ENCODE peak calls at places on chromosomes 16 and 17, in nine cellular contexts. One of them, this sample, is unnamed.

GRCh38 chr17:40168262-40168832 is 8.9 kb upstream of the RAPGEFL1 start:
- DNase-seq in HS-27A: peak
- DNase-seq in GM12865: peak
- DNase-seq in dorsolateral prefrontal cortex: peak
- DNase-seq in SJCRH30: peak
- DNase-seq in activated CD4-positive, alpha-beta T cell treated with anti-CD3 and anti-CD28 coated beads, Interleukin-2, amount 10 ng/mL, durations not matched to agents 7 days and 5 days: peak
- DNase-seq in effector memory CD8-positive, alpha-beta T cell: peak
- DNase-seq in ACHN: peak
- DNase-seq in NCI-H345: peak
- DNase-seq in this sample: peak

GRCh38 chr16:88803264-88803987 is at the start of gene CDT1:
- DNase-seq in effector memory CD8-positive, alpha-beta T cell: peak
- DNase-seq in dorsolateral prefrontal cortex: peak
- DNase-seq in NCI-H345: peak
- DNase-seq in GM12865: peak
- DNase-seq in HS-27A: no peak
- DNase-seq in SJCRH30: peak
- DNase-seq in ACHN: peak
- DNase-seq in activated CD4-positive, alpha-beta T cell treated with anti-CD3 and anti-CD28 coated beads, Interleukin-2, amount 10 ng/mL, durations not matched to agents 7 days and 5 days: peak
- DNase-seq in this sample: peak

GRCh38 chr17:79563237-79564013 is 47.4 kb downstream of the RBFOX3 start:
- DNase-seq in GM12865: no peak
- DNase-seq in dorsolateral prefrontal cortex: no peak
- DNase-seq in NCI-H345: no peak
- DNase-seq in effector memory CD8-positive, alpha-beta T cell: no peak
- DNase-seq in SJCRH30: no peak
- DNase-seq in activated CD4-positive, alpha-beta T cell treated with anti-CD3 and anti-CD28 coated beads, Interleukin-2, amount 10 ng/mL, durations not matched to agents 7 days and 5 days: no peak
- DNase-seq in HS-27A: no peak
- DNase-seq in ACHN: no peak
- DNase-seq in this sample: no peak

GRCh38 chr17:8623591-8623990 is 6.9 kb downstream of the MYH10 start:
- DNase-seq in HS-27A: no peak
- DNase-seq in GM12865: no peak
- DNase-seq in dorsolateral prefrontal cortex: no peak
- DNase-seq in activated CD4-positive, alpha-beta T cell treated with anti-CD3 and anti-CD28 coated beads, Interleukin-2, amount 10 ng/mL, durations not matched to agents 7 days and 5 days: no peak
- DNase-seq in SJCRH30: peak
- DNase-seq in effector memory CD8-positive, alpha-beta T cell: no peak
- DNase-seq in NCI-H345: no peak
- DNase-seq in ACHN: no peak
- DNase-seq in this sample: no peak

GRCh38 chr17:37177234-37177633 is 198.6 kb upstream of the C17orf78 start:
- DNase-seq in GM12865: no peak
- DNase-seq in activated CD4-positive, alpha-beta T cell treated with anti-CD3 and anti-CD28 coated beads, Interleukin-2, amount 10 ng/mL, durations not matched to agents 7 days and 5 days: no peak
- DNase-seq in dorsolateral prefrontal cortex: no peak
- DNase-seq in SJCRH30: no peak
- DNase-seq in HS-27A: no peak
- DNase-seq in NCI-H345: peak
- DNase-seq in effector memory CD8-positive, alpha-beta T cell: no peak
- DNase-seq in ACHN: no peak
- DNase-seq in this sample: no peak

GRCh38 chr16:56812884-56813283 is 52.1 kb upstream of the SLC12A3 start:
- DNase-seq in activated CD4-positive, alpha-beta T cell treated with anti-CD3 and anti-CD28 coated beads, Interleukin-2, amount 10 ng/mL, durations not matched to agents 7 days and 5 days: no peak
- DNase-seq in SJCRH30: no peak
- DNase-seq in effector memory CD8-positive, alpha-beta T cell: no peak
- DNase-seq in ACHN: peak
- DNase-seq in dorsolateral prefrontal cortex: no peak
- DNase-seq in HS-27A: no peak
- DNase-seq in GM12865: no peak
- DNase-seq in NCI-H345: no peak
- DNase-seq in this sample: no peak

GRCh38 chr17:6164996-6165395 is 94.8 kb downstream of the WSCD1 start:
- DNase-seq in NCI-H345: no peak
- DNase-seq in GM12865: no peak
- DNase-seq in dorsolateral prefrontal cortex: no peak
- DNase-seq in activated CD4-positive, alpha-beta T cell treated with anti-CD3 and anti-CD28 coated beads, Interleukin-2, amount 10 ng/mL, durations not matched to agents 7 days and 5 days: no peak
- DNase-seq in effector memory CD8-positive, alpha-beta T cell: no peak
- DNase-seq in SJCRH30: no peak
- DNase-seq in ACHN: no peak
- DNase-seq in HS-27A: no peak
- DNase-seq in this sample: no peak

GRCh38 chr16:12613131-12613991 is 190.3 kb downstream of the CPPED1 start:
- DNase-seq in GM12865: peak
- DNase-seq in activated CD4-positive, alpha-beta T cell treated with anti-CD3 and anti-CD28 coated beads, Interleukin-2, amount 10 ng/mL, durations not matched to agents 7 days and 5 days: peak
- DNase-seq in SJCRH30: peak
- DNase-seq in effector memory CD8-positive, alpha-beta T cell: no peak
- DNase-seq in HS-27A: no peak
- DNase-seq in dorsolateral prefrontal cortex: no peak
- DNase-seq in NCI-H345: no peak
- DNase-seq in ACHN: peak
- DNase-seq in this sample: no peak

GRCh38 chr17:80990921-80991644 is 558 bp upstream of the CHMP6 start:
- DNase-seq in ACHN: no peak
- DNase-seq in HS-27A: no peak
- DNase-seq in GM12865: no peak
- DNase-seq in activated CD4-positive, alpha-beta T cell treated with anti-CD3 and anti-CD28 coated beads, Interleukin-2, amount 10 ng/mL, durations not matched to agents 7 days and 5 days: no peak
- DNase-seq in NCI-H345: no peak
- DNase-seq in effector memory CD8-positive, alpha-beta T cell: no peak
- DNase-seq in dorsolateral prefrontal cortex: no peak
- DNase-seq in SJCRH30: no peak
- DNase-seq in this sample: no peak

GRCh38 chr16:72787519-72788268 is 260.2 kb downstream of the ZFHX3 start:
- DNase-seq in SJCRH30: no peak
- DNase-seq in activated CD4-positive, alpha-beta T cell treated with anti-CD3 and anti-CD28 coated beads, Interleukin-2, amount 10 ng/mL, durations not matched to agents 7 days and 5 days: peak
- DNase-seq in HS-27A: peak
- DNase-seq in NCI-H345: no peak
- DNase-seq in GM12865: peak
- DNase-seq in effector memory CD8-positive, alpha-beta T cell: peak
- DNase-seq in dorsolateral prefrontal cortex: peak
- DNase-seq in ACHN: peak
- DNase-seq in this sample: peak

GRCh38 chr16:87844374-87844733 is 25.0 kb downstream of the SLC7A5 start:
- DNase-seq in ACHN: no peak
- DNase-seq in HS-27A: no peak
- DNase-seq in SJCRH30: no peak
- DNase-seq in activated CD4-positive, alpha-beta T cell treated with anti-CD3 and anti-CD28 coated beads, Interleukin-2, amount 10 ng/mL, durations not matched to agents 7 days and 5 days: no peak
- DNase-seq in dorsolateral prefrontal cortex: no peak
- DNase-seq in GM12865: no peak
- DNase-seq in effector memory CD8-positive, alpha-beta T cell: no peak
- DNase-seq in NCI-H345: no peak
- DNase-seq in this sample: no peak

GRCh38 chr16:88298882-88299745 is 83.6 kb upstream of the ZNF469 start:
- DNase-seq in ACHN: no peak
- DNase-seq in HS-27A: no peak
- DNase-seq in activated CD4-positive, alpha-beta T cell treated with anti-CD3 and anti-CD28 coated beads, Interleukin-2, amount 10 ng/mL, durations not matched to agents 7 days and 5 days: no peak
- DNase-seq in GM12865: no peak
- DNase-seq in SJCRH30: no peak
- DNase-seq in dorsolateral prefrontal cortex: no peak
- DNase-seq in NCI-H345: no peak
- DNase-seq in effector memory CD8-positive, alpha-beta T cell: no peak
- DNase-seq in this sample: peak

GRCh38 chr17:14311979-14312378 is 11.1 kb downstream of the HS3ST3B1 start:
- DNase-seq in activated CD4-positive, alpha-beta T cell treated with anti-CD3 and anti-CD28 coated beads, Interleukin-2, amount 10 ng/mL, durations not matched to agents 7 days and 5 days: no peak
- DNase-seq in HS-27A: no peak
- DNase-seq in effector memory CD8-positive, alpha-beta T cell: no peak
- DNase-seq in ACHN: no peak
- DNase-seq in GM12865: no peak
- DNase-seq in dorsolateral prefrontal cortex: no peak
- DNase-seq in NCI-H345: no peak
- DNase-seq in SJCRH30: no peak
- DNase-seq in this sample: peak

GRCh38 chr17:76075364-76076099 is 951 bp downstream of the GALR2 start:
- DNase-seq in SJCRH30: no peak
- DNase-seq in activated CD4-positive, alpha-beta T cell treated with anti-CD3 and anti-CD28 coated beads, Interleukin-2, amount 10 ng/mL, durations not matched to agents 7 days and 5 days: no peak
- DNase-seq in GM12865: no peak
- DNase-seq in ACHN: peak
- DNase-seq in effector memory CD8-positive, alpha-beta T cell: no peak
- DNase-seq in dorsolateral prefrontal cortex: no peak
- DNase-seq in HS-27A: no peak
- DNase-seq in NCI-H345: peak
- DNase-seq in this sample: peak

GRCh38 chr17:44552361-44552760 is 4.9 kb upstream of the FZD2 start:
- DNase-seq in SJCRH30: no peak
- DNase-seq in GM12865: no peak
- DNase-seq in NCI-H345: no peak
- DNase-seq in effector memory CD8-positive, alpha-beta T cell: no peak
- DNase-seq in dorsolateral prefrontal cortex: no peak
- DNase-seq in HS-27A: no peak
- DNase-seq in activated CD4-positive, alpha-beta T cell treated with anti-CD3 and anti-CD28 coated beads, Interleukin-2, amount 10 ng/mL, durations not matched to agents 7 days and 5 days: no peak
- DNase-seq in ACHN: no peak
- DNase-seq in this sample: no peak

GRCh38 chr17:18038149-18038850 is 668 bp downstream of the ATPAF2 start:
- DNase-seq in GM12865: peak
- DNase-seq in effector memory CD8-positive, alpha-beta T cell: no peak
- DNase-seq in SJCRH30: no peak
- DNase-seq in NCI-H345: no peak
- DNase-seq in dorsolateral prefrontal cortex: no peak
- DNase-seq in HS-27A: no peak
- DNase-seq in activated CD4-positive, alpha-beta T cell treated with anti-CD3 and anti-CD28 coated beads, Interleukin-2, amount 10 ng/mL, durations not matched to agents 7 days and 5 days: no peak
- DNase-seq in ACHN: peak
- DNase-seq in this sample: peak

GRCh38 chr17:68763551-68763950 is 162.4 kb upstream of the FAM20A start:
- DNase-seq in SJCRH30: no peak
- DNase-seq in activated CD4-positive, alpha-beta T cell treated with anti-CD3 and anti-CD28 coated beads, Interleukin-2, amount 10 ng/mL, durations not matched to agents 7 days and 5 days: no peak
- DNase-seq in dorsolateral prefrontal cortex: no peak
- DNase-seq in effector memory CD8-positive, alpha-beta T cell: no peak
- DNase-seq in GM12865: no peak
- DNase-seq in NCI-H345: no peak
- DNase-seq in HS-27A: no peak
- DNase-seq in ACHN: peak
- DNase-seq in this sample: no peak

GRCh38 chr17:44464037-44464436 is 39.2 kb downstream of the GPATCH8 start:
- DNase-seq in effector memory CD8-positive, alpha-beta T cell: no peak
- DNase-seq in ACHN: no peak
- DNase-seq in GM12865: no peak
- DNase-seq in SJCRH30: no peak
- DNase-seq in activated CD4-positive, alpha-beta T cell treated with anti-CD3 and anti-CD28 coated beads, Interleukin-2, amount 10 ng/mL, durations not matched to agents 7 days and 5 days: no peak
- DNase-seq in HS-27A: no peak
- DNase-seq in NCI-H345: no peak
- DNase-seq in dorsolateral prefrontal cortex: no peak
- DNase-seq in this sample: no peak

GRCh38 chr17:28744104-28744801 is 442 bp downstream of the TRAF4 start:
- DNase-seq in GM12865: peak
- DNase-seq in NCI-H345: peak
- DNase-seq in dorsolateral prefrontal cortex: no peak
- DNase-seq in ACHN: peak
- DNase-seq in SJCRH30: peak
- DNase-seq in activated CD4-positive, alpha-beta T cell treated with anti-CD3 and anti-CD28 coated beads, Interleukin-2, amount 10 ng/mL, durations not matched to agents 7 days and 5 days: peak
- DNase-seq in effector memory CD8-positive, alpha-beta T cell: peak
- DNase-seq in HS-27A: no peak
- DNase-seq in this sample: no peak

GRCh38 chr16:78108451-78108850 is 9.0 kb downstream of the WWOX start:
- DNase-seq in HS-27A: no peak
- DNase-seq in effector memory CD8-positive, alpha-beta T cell: no peak
- DNase-seq in activated CD4-positive, alpha-beta T cell treated with anti-CD3 and anti-CD28 coated beads, Interleukin-2, amount 10 ng/mL, durations not matched to agents 7 days and 5 days: no peak
- DNase-seq in ACHN: no peak
- DNase-seq in GM12865: no peak
- DNase-seq in dorsolateral prefrontal cortex: no peak
- DNase-seq in NCI-H345: no peak
- DNase-seq in SJCRH30: no peak
- DNase-seq in this sample: no peak

GRCh38 chr17:57871155-57871554 is 21.3 kb upstream of the MRPS23 start:
- DNase-seq in HS-27A: no peak
- DNase-seq in SJCRH30: no peak
- DNase-seq in GM12865: no peak
- DNase-seq in effector memory CD8-positive, alpha-beta T cell: no peak
- DNase-seq in ACHN: no peak
- DNase-seq in activated CD4-positive, alpha-beta T cell treated with anti-CD3 and anti-CD28 coated beads, Interleukin-2, amount 10 ng/mL, durations not matched to agents 7 days and 5 days: no peak
- DNase-seq in NCI-H345: no peak
- DNase-seq in dorsolateral prefrontal cortex: no peak
- DNase-seq in this sample: no peak

GRCh38 chr16:67871256-67871655 is 1.6 kb upstream of the EDC4 start:
- DNase-seq in ACHN: no peak
- DNase-seq in activated CD4-positive, alpha-beta T cell treated with anti-CD3 and anti-CD28 coated beads, Interleukin-2, amount 10 ng/mL, durations not matched to agents 7 days and 5 days: no peak
- DNase-seq in HS-27A: no peak
- DNase-seq in dorsolateral prefrontal cortex: no peak
- DNase-seq in GM12865: no peak
- DNase-seq in NCI-H345: no peak
- DNase-seq in SJCRH30: no peak
- DNase-seq in effector memory CD8-positive, alpha-beta T cell: no peak
- DNase-seq in this sample: no peak

GRCh38 chr17:3527896-3528603 is 29.6 kb downstream of the TRPV3 start:
- DNase-seq in ACHN: no peak
- DNase-seq in SJCRH30: no peak
- DNase-seq in activated CD4-positive, alpha-beta T cell treated with anti-CD3 and anti-CD28 coated beads, Interleukin-2, amount 10 ng/mL, durations not matched to agents 7 days and 5 days: no peak
- DNase-seq in NCI-H345: no peak
- DNase-seq in GM12865: no peak
- DNase-seq in HS-27A: no peak
- DNase-seq in effector memory CD8-positive, alpha-beta T cell: no peak
- DNase-seq in dorsolateral prefrontal cortex: no peak
- DNase-seq in this sample: peak

GRCh38 chr17:21418446-21419298 is 42.5 kb downstream of the KCNJ12 start:
- DNase-seq in ACHN: no peak
- DNase-seq in dorsolateral prefrontal cortex: no peak
- DNase-seq in GM12865: no peak
- DNase-seq in SJCRH30: peak
- DNase-seq in activated CD4-positive, alpha-beta T cell treated with anti-CD3 and anti-CD28 coated beads, Interleukin-2, amount 10 ng/mL, durations not matched to agents 7 days and 5 days: no peak
- DNase-seq in HS-27A: no peak
- DNase-seq in effector memory CD8-positive, alpha-beta T cell: no peak
- DNase-seq in NCI-H345: no peak
- DNase-seq in this sample: no peak

GRCh38 chr17:78182504-78182903 is 4.3 kb downstream of the TK1 start:
- DNase-seq in dorsolateral prefrontal cortex: no peak
- DNase-seq in NCI-H345: no peak
- DNase-seq in SJCRH30: no peak
- DNase-seq in ACHN: no peak
- DNase-seq in HS-27A: no peak
- DNase-seq in activated CD4-positive, alpha-beta T cell treated with anti-CD3 and anti-CD28 coated beads, Interleukin-2, amount 10 ng/mL, durations not matched to agents 7 days and 5 days: no peak
- DNase-seq in effector memory CD8-positive, alpha-beta T cell: no peak
- DNase-seq in GM12865: no peak
- DNase-seq in this sample: no peak

GRCh38 chr17:6398955-6399354 is 36.0 kb downstream of the AIPL1 start:
- DNase-seq in activated CD4-positive, alpha-beta T cell treated with anti-CD3 and anti-CD28 coated beads, Interleukin-2, amount 10 ng/mL, durations not matched to agents 7 days and 5 days: no peak
- DNase-seq in HS-27A: no peak
- DNase-seq in effector memory CD8-positive, alpha-beta T cell: no peak
- DNase-seq in SJCRH30: no peak
- DNase-seq in NCI-H345: no peak
- DNase-seq in dorsolateral prefrontal cortex: no peak
- DNase-seq in GM12865: no peak
- DNase-seq in ACHN: no peak
- DNase-seq in this sample: no peak

GRCh38 chr17:49978501-49978900 is 9.5 kb downstream of the DLX4 start:
- DNase-seq in SJCRH30: no peak
- DNase-seq in dorsolateral prefrontal cortex: no peak
- DNase-seq in HS-27A: no peak
- DNase-seq in NCI-H345: no peak
- DNase-seq in ACHN: no peak
- DNase-seq in activated CD4-positive, alpha-beta T cell treated with anti-CD3 and anti-CD28 coated beads, Interleukin-2, amount 10 ng/mL, durations not matched to agents 7 days and 5 days: no peak
- DNase-seq in effector memory CD8-positive, alpha-beta T cell: no peak
- DNase-seq in GM12865: no peak
- DNase-seq in this sample: peak

GRCh38 chr17:66677201-66677981 is 157.5 kb upstream of the CACNG5 start:
- DNase-seq in dorsolateral prefrontal cortex: no peak
- DNase-seq in SJCRH30: no peak
- DNase-seq in GM12865: no peak
- DNase-seq in activated CD4-positive, alpha-beta T cell treated with anti-CD3 and anti-CD28 coated beads, Interleukin-2, amount 10 ng/mL, durations not matched to agents 7 days and 5 days: no peak
- DNase-seq in NCI-H345: no peak
- DNase-seq in ACHN: no peak
- DNase-seq in effector memory CD8-positive, alpha-beta T cell: no peak
- DNase-seq in HS-27A: no peak
- DNase-seq in this sample: no peak

GRCh38 chr17:82367724-82368524 is 3.6 kb upstream of the UTS2R start:
- DNase-seq in HS-27A: no peak
- DNase-seq in effector memory CD8-positive, alpha-beta T cell: no peak
- DNase-seq in SJCRH30: peak
- DNase-seq in ACHN: peak
- DNase-seq in activated CD4-positive, alpha-beta T cell treated with anti-CD3 and anti-CD28 coated beads, Interleukin-2, amount 10 ng/mL, durations not matched to agents 7 days and 5 days: no peak
- DNase-seq in dorsolateral prefrontal cortex: no peak
- DNase-seq in GM12865: peak
- DNase-seq in NCI-H345: no peak
- DNase-seq in this sample: no peak

GRCh38 chr17:69286257-69286656 is 40.7 kb downstream of the ABCA5 start:
- DNase-seq in NCI-H345: no peak
- DNase-seq in HS-27A: no peak
- DNase-seq in effector memory CD8-positive, alpha-beta T cell: no peak
- DNase-seq in activated CD4-positive, alpha-beta T cell treated with anti-CD3 and anti-CD28 coated beads, Interleukin-2, amount 10 ng/mL, durations not matched to agents 7 days and 5 days: no peak
- DNase-seq in GM12865: no peak
- DNase-seq in dorsolateral prefrontal cortex: no peak
- DNase-seq in SJCRH30: no peak
- DNase-seq in ACHN: no peak
- DNase-seq in this sample: no peak

GRCh38 chr16:52569296-52569695 is 22.4 kb upstream of the TOX3 start:
- DNase-seq in dorsolateral prefrontal cortex: no peak
- DNase-seq in activated CD4-positive, alpha-beta T cell treated with anti-CD3 and anti-CD28 coated beads, Interleukin-2, amount 10 ng/mL, durations not matched to agents 7 days and 5 days: no peak
- DNase-seq in NCI-H345: peak
- DNase-seq in SJCRH30: peak
- DNase-seq in effector memory CD8-positive, alpha-beta T cell: no peak
- DNase-seq in HS-27A: no peak
- DNase-seq in ACHN: no peak
- DNase-seq in GM12865: no peak
- DNase-seq in this sample: no peak